ENCODE peak calls at places on chromosomes 1 and 21, in eight cellular contexts. S, J, Y, W, P, L, Z and M are unnamed samples.

GRCh38 chr1:159448181-159448580 is 8.7 kb downstream of the OR10J1 start:
- DNase-seq in S (no peak), J (no peak), Y (no peak), W (no peak), P (no peak), L (no peak), Z (no peak), M (no peak)

GRCh38 chr1:182170941-182171461 is 109.5 kb upstream of the ZNF648 start:
- DNase-seq in S (no peak), J (no peak), Y (no peak), W (no peak), P (no peak), L (no peak), Z (no peak), M (no peak)

GRCh38 chr1:168728452-168729404 is at the start of gene DPT:
- DNase-seq in S (no peak), J (no peak), Y (no peak), W (no peak), P (peak), L (no peak), Z (no peak), M (no peak)

GRCh38 chr1:26015358-26015757 is 6.2 kb upstream of the EXTL1 start:
- DNase-seq in S (no peak), J (no peak), Y (no peak), W (no peak), P (no peak), L (no peak), Z (no peak), M (peak)

GRCh38 chr1:186829679-186830587 is 1.2 kb downstream of the PLA2G4A start:
- DNase-seq in S (no peak), J (no peak), Y (no peak), W (no peak), P (no peak), L (no peak), Z (no peak), M (no peak)

GRCh38 chr1:52658795-52659194 is 25.8 kb downstream of the SHISAL2A start:
- DNase-seq in S (no peak), J (no peak), Y (no peak), W (no peak), P (no peak), L (no peak), Z (no peak), M (no peak)

GRCh38 chr1:54906586-54906985 is 19.6 kb upstream of the DHCR24 start:
- DNase-seq in S (no peak), J (no peak), Y (no peak), W (no peak), P (no peak), L (no peak), Z (no peak), M (no peak)

GRCh38 chr1:11714831-11715574 is 20.9 kb upstream of the AGTRAP start:
- DNase-seq in S (no peak), J (no peak), Y (no peak), W (peak), P (no peak), L (no peak), Z (no peak), M (no peak)

GRCh38 chr1:13498553-13498952 is 15.2 kb downstream of the LRRC38 start:
- DNase-seq in S (no peak), J (peak), Y (no peak), W (no peak), P (no peak), L (no peak), Z (no peak), M (no peak)

GRCh38 chr1:25023826-25024225 is 93.8 kb upstream of the RUNX3 start:
- DNase-seq in S (no peak), J (no peak), Y (no peak), W (no peak), P (no peak), L (no peak), Z (no peak), M (no peak)

DNA sequence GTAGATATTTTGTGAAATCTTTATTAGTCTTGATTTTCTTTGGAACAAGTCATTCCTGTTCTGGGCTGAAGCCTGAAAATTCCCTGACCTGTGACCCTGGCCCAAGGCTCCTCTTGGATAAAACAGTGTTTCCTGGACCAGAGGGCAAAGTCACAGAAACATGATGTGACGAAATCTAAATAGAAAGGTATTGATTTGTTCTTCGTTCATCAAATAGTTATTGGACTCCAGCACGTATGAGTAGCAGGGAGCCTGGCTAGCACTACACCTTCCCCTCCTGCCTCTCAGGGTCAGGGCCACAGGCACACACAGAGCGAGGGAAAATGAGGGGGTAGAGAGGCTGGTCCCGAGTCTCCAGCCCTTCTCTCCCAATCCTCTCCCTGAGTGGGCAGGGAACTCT is 1.7 kb upstream of the CLDN14 start:
- DNase-seq in S (no peak), J (no peak), Y (peak), W (no peak), P (no peak), L (no peak), Z (no peak), M (no peak)
- H3K27ac ChIP-seq in S (peak), J (no peak), Y (peak), W (no peak), P (no peak), L (no peak), Z (no peak), M (no peak)

GRCh38 chr1:34642679-34643078 is 112.2 kb upstream of the GJB5 start:
- DNase-seq in S (no peak), J (no peak), Y (no peak), W (no peak), P (no peak), L (no peak), Z (no peak), M (no peak)
- TF ChIP-seq CTCF in S (no peak), J (peak), Y (no peak), W (no peak), P (no peak), L (no peak), Z (no peak), M (no peak)

GRCh38 chr1:31373897-31374486 is 1.1 kb upstream of the FABP3 start:
- DNase-seq in S (no peak), J (no peak), Y (no peak), W (no peak), P (peak), L (no peak), Z (no peak), M (no peak)
- H3K4me3 ChIP-seq in S (no peak), J (no peak), Y (no peak), W (peak), P (peak), L (peak), Z (peak), M (peak)

GRCh38 chr21:29175408-29176147 is 45.1 kb downstream of the MAP3K7CL start:
- DNase-seq in S (peak), J (no peak), Y (peak), W (no peak), P (no peak), L (no peak), Z (no peak), M (no peak)
- H3K27ac ChIP-seq in S (peak), J (no peak), Y (peak), W (no peak), P (no peak), L (no peak), Z (peak), M (peak)

GRCh38 chr1:6450005-6450450 is 15.9 kb downstream of the TNFRSF25 start:
- DNase-seq in S (no peak), J (no peak), Y (no peak), W (no peak), P (no peak), L (no peak), Z (no peak), M (no peak)

GRCh38 chr1:6446665-6447015 is 19.3 kb downstream of the TNFRSF25 start:
- DNase-seq in S (no peak), J (no peak), Y (no peak), W (no peak), P (no peak), L (no peak), Z (no peak), M (no peak)

GRCh38 chr1:6448749-6449631 is 17.0 kb downstream of the TNFRSF25 start:
- DNase-seq in S (no peak), J (no peak), Y (no peak), W (no peak), P (no peak), L (no peak), Z (no peak), M (no peak)

GRCh38 chr1:6447016-6447817 is 18.8 kb downstream of the TNFRSF25 start:
- DNase-seq in S (no peak), J (no peak), Y (no peak), W (no peak), P (no peak), L (no peak), Z (no peak), M (no peak)

DNA sequence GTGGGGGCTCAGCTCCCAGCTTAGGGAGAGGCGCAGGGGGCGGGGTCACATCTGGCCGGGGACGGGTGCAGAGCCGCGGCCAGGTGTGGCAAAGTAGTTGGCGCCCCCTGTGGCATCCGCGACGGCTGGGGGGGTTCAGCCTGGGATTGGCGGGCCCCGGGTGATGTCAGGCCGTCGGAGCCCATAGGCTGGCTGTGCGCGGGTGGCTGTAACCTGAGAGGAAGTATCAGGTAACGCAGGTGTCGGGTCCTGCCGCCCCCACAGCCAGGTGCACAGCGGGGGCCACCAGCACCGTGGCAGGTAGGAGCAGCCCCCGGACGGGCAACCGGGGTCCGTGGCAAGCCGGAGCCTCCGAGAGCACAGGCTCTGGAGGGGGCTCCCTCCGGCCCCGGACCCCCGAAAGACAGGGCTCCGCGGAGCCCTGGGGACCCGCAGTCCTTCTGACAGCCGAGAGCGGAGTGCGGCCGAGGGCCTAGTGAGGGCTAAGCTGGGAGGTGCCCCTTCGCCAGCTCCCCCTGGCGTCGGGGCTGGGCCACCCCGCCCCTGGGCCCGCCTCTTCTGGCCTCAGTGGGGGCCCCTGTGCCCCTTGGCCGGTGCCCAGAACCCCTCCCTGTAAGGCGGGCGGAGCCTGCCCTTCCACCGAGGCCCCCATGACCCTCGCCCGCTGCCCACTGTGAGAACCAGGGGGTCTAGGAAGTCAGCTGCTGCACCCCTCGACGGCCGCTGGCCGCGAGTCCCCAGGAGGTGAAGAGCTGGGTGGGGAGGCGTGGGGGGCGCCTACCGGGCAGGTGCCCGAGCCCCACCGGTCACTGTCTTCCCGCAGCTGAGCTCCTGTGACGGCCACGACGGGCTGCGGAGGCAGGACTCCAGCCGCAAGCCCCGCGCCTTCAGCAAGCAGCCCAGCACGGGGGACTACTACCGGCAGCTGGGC is 17.9 kb downstream of the TNFRSF25 start:
- DNase-seq in S (no peak), J (no peak), Y (no peak), W (no peak), P (no peak), L (no peak), Z (no peak), M (no peak)
- TF ChIP-seq CTCF in S (no peak), J (no peak), Y (no peak), W (no peak), P (no peak), L (no peak), Z (no peak), M (no peak)

DNA sequence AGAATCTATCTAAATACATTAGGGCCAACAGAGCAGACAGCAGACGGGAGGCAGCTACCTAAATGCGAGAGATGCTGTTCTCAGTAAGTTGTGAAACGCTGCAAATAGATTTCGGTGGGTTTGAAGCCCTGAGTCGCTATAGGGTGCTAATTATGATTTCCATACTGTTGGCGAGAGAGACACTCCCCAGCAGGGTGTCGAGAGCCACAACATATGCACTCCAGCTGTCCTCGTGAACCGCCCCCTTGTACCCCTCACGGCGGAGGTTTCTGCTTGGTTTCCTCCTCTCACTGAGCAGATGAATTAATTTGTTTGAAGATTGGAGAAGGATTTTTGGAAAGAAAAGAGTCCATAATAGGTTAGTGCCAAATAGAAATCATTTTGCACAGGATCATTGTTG is 326.5 kb upstream of the CAMK1G start:
- DNase-seq in S (no peak), J (no peak), Y (no peak), W (no peak), P (no peak), L (peak), Z (no peak), M (no peak)
- H3K4me3 ChIP-seq in S (no peak), J (no peak), Y (no peak), W (no peak), P (no peak), L (no peak), Z (no peak), M (no peak)

GRCh38 chr1:81583878-81584277 is 216.9 kb upstream of the ADGRL2 start:
- DNase-seq in S (no peak), J (no peak), Y (no peak), W (no peak), P (no peak), L (no peak), Z (no peak), M (no peak)

GRCh38 chr1:81584398-81584797 is 216.3 kb upstream of the ADGRL2 start:
- DNase-seq in S (no peak), J (no peak), Y (no peak), W (no peak), P (no peak), L (no peak), Z (no peak), M (no peak)

GRCh38 chr1:81582467-81582986 is 218.2 kb upstream of the ADGRL2 start:
- DNase-seq in S (peak), J (no peak), Y (no peak), W (no peak), P (no peak), L (no peak), Z (no peak), M (no peak)

GRCh38 chr1:81588149-81588548 is 212.6 kb upstream of the ADGRL2 start:
- DNase-seq in S (no peak), J (no peak), Y (no peak), W (no peak), P (no peak), L (no peak), Z (no peak), M (no peak)

DNA sequence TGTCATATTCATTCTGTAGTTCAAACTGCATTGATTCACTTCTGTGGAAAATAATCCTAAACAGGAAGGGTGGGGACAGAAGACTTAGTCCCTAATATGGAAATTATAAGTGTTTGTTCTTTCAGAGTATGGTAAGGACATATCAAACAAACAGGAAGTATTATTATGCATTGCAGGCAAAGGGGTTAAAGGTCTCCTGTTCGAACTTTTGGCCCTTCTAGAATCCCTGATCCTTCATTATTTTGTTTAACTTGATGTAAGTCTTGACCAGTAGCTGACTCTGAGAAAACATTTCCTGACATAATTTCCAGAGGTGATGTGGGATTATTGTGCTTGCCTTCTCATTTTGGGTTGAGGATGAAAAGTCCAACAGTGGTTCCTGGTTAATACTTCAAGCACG is 215.4 kb upstream of the ADGRL2 start:
- DNase-seq in S (no peak), J (no peak), Y (no peak), W (no peak), P (no peak), L (no peak), Z (no peak), M (no peak)
- H3K27ac ChIP-seq in S (no peak), J (no peak), Y (no peak), W (no peak), P (no peak), L (peak), Z (no peak), M (no peak)

DNA sequence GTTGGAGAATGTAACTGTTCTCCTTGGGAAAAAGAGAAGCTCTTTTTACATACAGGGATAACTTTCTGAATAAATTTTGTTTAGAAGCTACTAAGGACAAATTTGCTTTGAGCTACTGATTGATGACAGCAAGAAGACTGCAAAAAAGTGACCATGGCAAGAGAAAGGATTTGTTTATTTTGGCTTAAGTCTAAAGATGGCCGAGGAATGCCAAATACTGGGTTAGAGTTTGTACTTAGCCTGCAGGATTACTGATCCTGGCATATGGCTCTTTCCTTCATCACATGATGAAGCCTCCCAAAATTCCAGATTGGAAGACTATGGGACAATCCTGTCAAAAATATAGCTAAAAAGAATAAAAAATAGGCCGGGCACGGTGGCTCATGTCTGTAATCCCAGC is 28.7 kb downstream of the RPS27 start:
- DNase-seq in S (no peak), J (no peak), Y (no peak), W (no peak), P (no peak), L (no peak), Z (no peak), M (no peak)
- TF ChIP-seq CTCF in S (no peak), J (no peak), Y (no peak), W (no peak), P (no peak), L (no peak), Z (no peak), M (no peak)

DNA sequence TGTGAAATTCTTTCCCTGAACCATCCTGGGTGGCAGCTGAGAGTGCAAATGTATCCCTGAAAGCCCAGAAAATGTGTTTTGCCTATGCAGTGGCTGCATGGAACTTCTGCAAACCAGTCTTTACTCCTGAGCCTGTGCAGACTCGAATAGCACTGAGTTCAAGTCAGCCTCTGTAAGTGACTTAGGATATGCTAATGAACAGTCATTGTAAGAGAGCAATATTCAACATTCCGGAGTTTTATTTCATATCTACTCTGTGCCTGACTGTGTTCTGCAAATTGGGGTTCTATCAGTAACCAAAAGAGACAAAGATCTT is 163.3 kb downstream of the NTPCR start:
- DNase-seq in S (no peak), J (no peak), Y (no peak), W (no peak), P (no peak), L (no peak), Z (no peak), M (peak)
- H3K4me3 ChIP-seq in S (peak), J (no peak), Y (no peak), W (no peak), P (no peak), L (no peak), Z (no peak), M (peak)